ENCODE peak calls at places on chromosomes 7 and 10, in nine cellular contexts. One of them, this sample, is unnamed.

GRCh38 chr10:132282667-132283603 is 24.8 kb downstream of the STK32C start:
- DNase-seq in osteocyte: no peak
- DNase-seq in CD4-positive, alpha-beta T cell: no peak
- DNase-seq in uterus: no peak
- DNase-seq in progenitor cell of endocrine pancreas: no peak
- DNase-seq in left ventricle myocardium inferior: no peak
- DNase-seq in body of pancreas: no peak
- DNase-seq in HFFc6: no peak
- DNase-seq in omental fat pad: no peak
- DNase-seq in this sample: no peak

GRCh38 chr7:26081627-26082026 is 70.4 kb upstream of the NFE2L3 start:
- DNase-seq in left ventricle myocardium inferior: no peak
- DNase-seq in uterus: no peak
- DNase-seq in CD4-positive, alpha-beta T cell: no peak
- DNase-seq in body of pancreas: no peak
- DNase-seq in HFFc6: no peak
- DNase-seq in progenitor cell of endocrine pancreas: no peak
- DNase-seq in osteocyte: no peak
- DNase-seq in omental fat pad: no peak
- DNase-seq in this sample: no peak

GRCh38 chr10:97498841-97499560 is at the start of gene UBTD1:
- DNase-seq in uterus: no peak
- DNase-seq in osteocyte: peak
- DNase-seq in omental fat pad: no peak
- DNase-seq in progenitor cell of endocrine pancreas: peak
- DNase-seq in HFFc6: no peak
- DNase-seq in body of pancreas: peak
- DNase-seq in left ventricle myocardium inferior: peak
- DNase-seq in CD4-positive, alpha-beta T cell: peak
- DNase-seq in this sample: peak

GRCh38 chr10:70479161-70479531 is 579 bp downstream of the PALD1 start:
- DNase-seq in body of pancreas: no peak
- DNase-seq in left ventricle myocardium inferior: no peak
- DNase-seq in osteocyte: no peak
- DNase-seq in progenitor cell of endocrine pancreas: no peak
- DNase-seq in uterus: no peak
- DNase-seq in CD4-positive, alpha-beta T cell: no peak
- DNase-seq in HFFc6: no peak
- DNase-seq in omental fat pad: no peak
- DNase-seq in this sample: no peak

GRCh38 chr7:87316846-87317545 is 28.5 kb upstream of the CROT start:
- DNase-seq in osteocyte: no peak
- DNase-seq in left ventricle myocardium inferior: no peak
- DNase-seq in body of pancreas: no peak
- DNase-seq in omental fat pad: no peak
- DNase-seq in CD4-positive, alpha-beta T cell: no peak
- DNase-seq in HFFc6: peak
- DNase-seq in uterus: no peak
- DNase-seq in progenitor cell of endocrine pancreas: no peak
- DNase-seq in this sample: no peak

GRCh38 chr7:121755818-121756501 is 117.0 kb upstream of the PTPRZ1 start:
- DNase-seq in CD4-positive, alpha-beta T cell: no peak
- DNase-seq in progenitor cell of endocrine pancreas: no peak
- DNase-seq in osteocyte: no peak
- DNase-seq in HFFc6: no peak
- DNase-seq in body of pancreas: no peak
- DNase-seq in omental fat pad: no peak
- DNase-seq in left ventricle myocardium inferior: no peak
- DNase-seq in uterus: no peak
- DNase-seq in this sample: no peak

GRCh38 chr10:69225681-69226080 is 5.5 kb downstream of the HKDC1 start:
- DNase-seq in omental fat pad: no peak
- DNase-seq in osteocyte: no peak
- DNase-seq in body of pancreas: no peak
- DNase-seq in progenitor cell of endocrine pancreas: no peak
- DNase-seq in left ventricle myocardium inferior: no peak
- DNase-seq in CD4-positive, alpha-beta T cell: no peak
- DNase-seq in HFFc6: no peak
- DNase-seq in uterus: no peak
- DNase-seq in this sample: no peak

GRCh38 chr7:43417455-43417854 is 165.5 kb upstream of the STK17A start:
- DNase-seq in CD4-positive, alpha-beta T cell: no peak
- DNase-seq in osteocyte: no peak
- DNase-seq in left ventricle myocardium inferior: no peak
- DNase-seq in progenitor cell of endocrine pancreas: no peak
- DNase-seq in HFFc6: no peak
- DNase-seq in body of pancreas: no peak
- DNase-seq in omental fat pad: no peak
- DNase-seq in uterus: no peak
- DNase-seq in this sample: no peak

GRCh38 chr7:112873831-112874553 is 83.8 kb upstream of the TMEM168 start:
- DNase-seq in HFFc6: no peak
- DNase-seq in omental fat pad: no peak
- DNase-seq in osteocyte: no peak
- DNase-seq in body of pancreas: no peak
- DNase-seq in CD4-positive, alpha-beta T cell: no peak
- DNase-seq in progenitor cell of endocrine pancreas: no peak
- DNase-seq in uterus: no peak
- DNase-seq in left ventricle myocardium inferior: no peak
- DNase-seq in this sample: no peak

GRCh38 chr10:54614062-54614461 is 187.0 kb downstream of the PCDH15 start:
- DNase-seq in osteocyte: no peak
- DNase-seq in omental fat pad: no peak
- DNase-seq in HFFc6: no peak
- DNase-seq in uterus: no peak
- DNase-seq in CD4-positive, alpha-beta T cell: no peak
- DNase-seq in progenitor cell of endocrine pancreas: no peak
- DNase-seq in body of pancreas: no peak
- DNase-seq in left ventricle myocardium inferior: no peak
- DNase-seq in this sample: no peak

GRCh38 chr10:114118514-114118913 is 55.5 kb downstream of the CCDC186 start:
- DNase-seq in body of pancreas: no peak
- DNase-seq in uterus: no peak
- DNase-seq in left ventricle myocardium inferior: no peak
- DNase-seq in progenitor cell of endocrine pancreas: no peak
- DNase-seq in CD4-positive, alpha-beta T cell: no peak
- DNase-seq in osteocyte: no peak
- DNase-seq in HFFc6: no peak
- DNase-seq in omental fat pad: no peak
- DNase-seq in this sample: no peak

GRCh38 chr10:114115661-114116060 is 58.3 kb downstream of the CCDC186 start:
- DNase-seq in left ventricle myocardium inferior: no peak
- DNase-seq in osteocyte: no peak
- DNase-seq in progenitor cell of endocrine pancreas: no peak
- DNase-seq in omental fat pad: no peak
- DNase-seq in CD4-positive, alpha-beta T cell: no peak
- DNase-seq in HFFc6: no peak
- DNase-seq in uterus: no peak
- DNase-seq in body of pancreas: no peak
- DNase-seq in this sample: no peak

GRCh38 chr10:114117728-114118127 is 56.3 kb downstream of the CCDC186 start:
- DNase-seq in osteocyte: no peak
- DNase-seq in left ventricle myocardium inferior: no peak
- DNase-seq in HFFc6: no peak
- DNase-seq in omental fat pad: no peak
- DNase-seq in CD4-positive, alpha-beta T cell: no peak
- DNase-seq in progenitor cell of endocrine pancreas: no peak
- DNase-seq in body of pancreas: no peak
- DNase-seq in uterus: no peak
- DNase-seq in this sample: no peak

GRCh38 chr10:114121031-114121430 is 53.0 kb downstream of the CCDC186 start:
- DNase-seq in body of pancreas: no peak
- DNase-seq in uterus: no peak
- DNase-seq in omental fat pad: no peak
- DNase-seq in CD4-positive, alpha-beta T cell: no peak
- DNase-seq in osteocyte: no peak
- DNase-seq in HFFc6: no peak
- DNase-seq in left ventricle myocardium inferior: no peak
- DNase-seq in progenitor cell of endocrine pancreas: no peak
- DNase-seq in this sample: no peak
- TF ChIP-seq CTCF in body of pancreas: no peak
- TF ChIP-seq CTCF in uterus: no peak
- TF ChIP-seq CTCF in omental fat pad: no peak
- TF ChIP-seq CTCF in CD4-positive, alpha-beta T cell: no peak
- TF ChIP-seq CTCF in osteocyte: no peak
- TF ChIP-seq CTCF in HFFc6: no peak
- TF ChIP-seq CTCF in left ventricle myocardium inferior: no peak
- TF ChIP-seq CTCF in progenitor cell of endocrine pancreas: no peak
- TF ChIP-seq CTCF in this sample: no peak

DNA sequence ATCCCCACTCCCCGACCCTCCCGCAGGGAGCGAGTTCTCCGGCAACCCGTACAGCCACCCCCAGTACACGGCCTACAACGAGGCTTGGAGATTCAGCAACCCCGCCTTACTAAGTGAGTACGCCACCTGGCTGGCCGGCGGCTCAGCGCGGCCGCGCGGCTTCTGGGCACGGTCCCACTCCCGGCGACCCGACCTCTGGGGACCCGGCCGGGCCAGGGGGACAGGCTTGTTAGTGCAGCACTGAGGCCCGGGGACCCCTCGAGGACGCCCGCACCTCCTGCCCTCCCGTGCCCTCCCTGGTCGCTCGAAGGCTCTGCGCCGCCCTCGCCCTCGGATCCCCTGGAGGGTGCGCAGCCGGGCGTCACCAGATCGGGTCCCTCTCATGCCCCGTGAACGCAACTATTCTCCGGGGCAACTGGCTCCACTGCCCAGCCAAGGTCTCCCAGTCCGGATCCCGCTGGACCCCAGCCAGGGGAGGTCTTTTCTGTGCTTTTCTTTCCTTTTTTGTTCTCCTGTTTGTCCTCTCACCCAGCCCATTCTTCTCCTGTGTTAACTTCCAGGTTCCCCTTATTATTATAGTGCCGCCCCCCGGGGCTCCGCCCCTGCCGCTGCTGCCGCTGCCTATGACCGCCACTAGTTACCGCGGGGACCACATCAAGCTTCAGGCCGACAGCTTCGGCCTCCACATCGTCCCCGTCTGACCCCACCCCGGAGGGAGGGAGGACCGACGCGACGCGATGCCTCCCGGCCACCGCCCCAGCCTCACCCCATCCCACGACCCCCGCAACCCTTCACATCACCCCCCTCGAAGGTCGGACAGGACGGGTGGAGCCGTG is 81.8 kb downstream of the PAX2 start:
- DNase-seq in progenitor cell of endocrine pancreas: peak
- DNase-seq in body of pancreas: peak
- DNase-seq in uterus: no peak
- DNase-seq in HFFc6: no peak
- DNase-seq in omental fat pad: no peak
- DNase-seq in osteocyte: no peak
- DNase-seq in CD4-positive, alpha-beta T cell: peak
- DNase-seq in left ventricle myocardium inferior: no peak
- DNase-seq in this sample: peak
- TF ChIP-seq CTCF in progenitor cell of endocrine pancreas: peak
- TF ChIP-seq CTCF in body of pancreas: peak
- TF ChIP-seq CTCF in uterus: no peak
- TF ChIP-seq CTCF in HFFc6: peak
- TF ChIP-seq CTCF in omental fat pad: no peak
- TF ChIP-seq CTCF in osteocyte: peak
- TF ChIP-seq CTCF in CD4-positive, alpha-beta T cell: no peak
- TF ChIP-seq CTCF in left ventricle myocardium inferior: no peak
- TF ChIP-seq CTCF in this sample: peak

DNA sequence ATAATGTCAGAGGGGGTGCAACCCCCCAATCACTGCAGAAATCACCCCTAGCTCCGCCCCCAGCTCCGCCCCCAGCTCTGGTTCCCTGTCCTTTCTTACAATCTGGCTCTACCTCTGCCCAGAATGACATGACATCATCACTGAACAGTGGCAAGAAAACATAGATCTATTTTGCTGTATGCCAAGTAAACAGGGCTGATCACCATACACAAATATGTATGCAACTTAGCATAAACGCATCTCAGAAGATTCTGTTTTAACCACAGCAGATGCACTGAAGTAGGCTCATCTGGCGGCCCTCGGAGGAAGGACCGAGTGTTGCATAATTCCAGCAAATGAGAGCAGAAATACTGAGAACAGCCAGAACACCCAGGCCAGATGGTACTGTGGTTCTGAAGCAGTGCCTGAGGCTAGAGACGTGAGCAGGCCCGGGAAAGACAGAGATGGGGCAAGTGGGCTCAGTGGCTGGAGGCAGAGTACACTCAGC is 293.3 kb upstream of the KLF14 start:
- DNase-seq in left ventricle myocardium inferior: peak
- DNase-seq in osteocyte: no peak
- DNase-seq in progenitor cell of endocrine pancreas: no peak
- DNase-seq in HFFc6: peak
- DNase-seq in uterus: peak
- DNase-seq in body of pancreas: no peak
- DNase-seq in CD4-positive, alpha-beta T cell: no peak
- DNase-seq in omental fat pad: no peak
- DNase-seq in this sample: peak
- TF ChIP-seq CTCF in left ventricle myocardium inferior: no peak
- TF ChIP-seq CTCF in osteocyte: no peak
- TF ChIP-seq CTCF in progenitor cell of endocrine pancreas: no peak
- TF ChIP-seq CTCF in HFFc6: peak
- TF ChIP-seq CTCF in uterus: no peak
- TF ChIP-seq CTCF in body of pancreas: no peak
- TF ChIP-seq CTCF in CD4-positive, alpha-beta T cell: no peak
- TF ChIP-seq CTCF in omental fat pad: no peak
- TF ChIP-seq CTCF in this sample: no peak

GRCh38 chr10:75472685-75473084 is 41.3 kb downstream of the LRMDA start:
- DNase-seq in omental fat pad: no peak
- DNase-seq in body of pancreas: no peak
- DNase-seq in left ventricle myocardium inferior: no peak
- DNase-seq in HFFc6: no peak
- DNase-seq in osteocyte: no peak
- DNase-seq in uterus: no peak
- DNase-seq in CD4-positive, alpha-beta T cell: no peak
- DNase-seq in progenitor cell of endocrine pancreas: no peak
- DNase-seq in this sample: no peak

GRCh38 chr10:75469018-75469616 is 37.7 kb downstream of the LRMDA start:
- DNase-seq in body of pancreas: peak
- DNase-seq in progenitor cell of endocrine pancreas: no peak
- DNase-seq in omental fat pad: no peak
- DNase-seq in uterus: peak
- DNase-seq in left ventricle myocardium inferior: no peak
- DNase-seq in osteocyte: no peak
- DNase-seq in CD4-positive, alpha-beta T cell: no peak
- DNase-seq in HFFc6: peak
- DNase-seq in this sample: no peak

GRCh38 chr10:75474106-75474505 is 42.7 kb downstream of the LRMDA start:
- DNase-seq in HFFc6: no peak
- DNase-seq in left ventricle myocardium inferior: no peak
- DNase-seq in osteocyte: no peak
- DNase-seq in uterus: no peak
- DNase-seq in CD4-positive, alpha-beta T cell: no peak
- DNase-seq in progenitor cell of endocrine pancreas: no peak
- DNase-seq in omental fat pad: no peak
- DNase-seq in body of pancreas: no peak
- DNase-seq in this sample: no peak

GRCh38 chr10:75468612-75469011 is 37.2 kb downstream of the LRMDA start:
- DNase-seq in omental fat pad: no peak
- DNase-seq in body of pancreas: no peak
- DNase-seq in HFFc6: no peak
- DNase-seq in left ventricle myocardium inferior: peak
- DNase-seq in osteocyte: no peak
- DNase-seq in uterus: peak
- DNase-seq in progenitor cell of endocrine pancreas: no peak
- DNase-seq in CD4-positive, alpha-beta T cell: no peak
- DNase-seq in this sample: no peak

GRCh38 chr10:75470901-75471300 is 39.5 kb downstream of the LRMDA start:
- DNase-seq in osteocyte: no peak
- DNase-seq in omental fat pad: no peak
- DNase-seq in body of pancreas: no peak
- DNase-seq in CD4-positive, alpha-beta T cell: no peak
- DNase-seq in uterus: no peak
- DNase-seq in HFFc6: no peak
- DNase-seq in progenitor cell of endocrine pancreas: no peak
- DNase-seq in left ventricle myocardium inferior: peak
- DNase-seq in this sample: no peak
- TF ChIP-seq CTCF in osteocyte: no peak
- TF ChIP-seq CTCF in omental fat pad: no peak
- TF ChIP-seq CTCF in body of pancreas: no peak
- TF ChIP-seq CTCF in CD4-positive, alpha-beta T cell: no peak
- TF ChIP-seq CTCF in uterus: no peak
- TF ChIP-seq CTCF in HFFc6: no peak
- TF ChIP-seq CTCF in progenitor cell of endocrine pancreas: no peak
- TF ChIP-seq CTCF in left ventricle myocardium inferior: no peak
- TF ChIP-seq CTCF in this sample: no peak